ENCODE peak calls at places on chromosome 4, in ten cellular contexts. S, R, N, O, J, T, C, L, K and H are unnamed samples.

GRCh38 chr4:74794341-74794801 is at the start of gene BTC:
- DNase-seq in S (no peak), R (no peak), N (no peak), O (no peak), J (no peak), T (peak), C (no peak), L (peak), K (no peak), H (no peak)

GRCh38 chr4:44145868-44146267 is 302.7 kb downstream of the KCTD8 start:
- DNase-seq in S (no peak), R (no peak), N (peak), O (peak), J (no peak), T (no peak), C (no peak), L (no peak), K (no peak), H (no peak)

GRCh38 chr4:99028187-99028586 is 32.7 kb downstream of the METAP1 start:
- DNase-seq in S (no peak), R (no peak), N (peak), O (no peak), J (no peak), T (no peak), C (no peak), L (no peak), K (no peak), H (no peak)

GRCh38 chr4:33060873-33061542 is 2340.8 kb downstream of the PCDH7 start:
- DNase-seq in S (peak), R (peak), N (peak), O (peak), J (peak), T (no peak), C (no peak), L (peak), K (no peak), H (no peak)

GRCh38 chr4:153228512-153229145 is 24.4 kb downstream of the TRIM2 start:
- DNase-seq in S (no peak), R (no peak), N (no peak), O (no peak), J (no peak), T (no peak), C (no peak), L (no peak), K (no peak), H (no peak)

GRCh38 chr4:5568931-5569330 is 139.4 kb downstream of the EVC2 start:
- DNase-seq in S (no peak), R (no peak), N (no peak), O (no peak), J (no peak), T (no peak), C (no peak), L (no peak), K (no peak), H (no peak)

GRCh38 chr4:123671633-123672404 is 275.2 kb downstream of the SPRY1 start:
- DNase-seq in S (no peak), R (no peak), N (no peak), O (no peak), J (no peak), T (peak), C (no peak), L (no peak), K (no peak), H (no peak)

GRCh38 chr4:73348185-73348584 is 55.9 kb upstream of the ALB start:
- DNase-seq in S (no peak), R (no peak), N (no peak), O (no peak), J (no peak), T (no peak), C (no peak), L (no peak), K (no peak), H (no peak)

GRCh38 chr4:83599183-83599582 is 63.3 kb downstream of the GPAT3 start:
- DNase-seq in S (peak), R (peak), N (peak), O (peak), J (no peak), T (no peak), C (no peak), L (no peak), K (no peak), H (no peak)

GRCh38 chr4:127250577-127250976 is 382.2 kb upstream of the INTU start:
- DNase-seq in S (no peak), R (no peak), N (no peak), O (no peak), J (no peak), T (no peak), C (no peak), L (no peak), K (no peak), H (peak)

GRCh38 chr4:66178901-66179300 is 508.6 kb upstream of the EPHA5 start:
- DNase-seq in S (no peak), R (no peak), N (no peak), O (peak), J (no peak), T (no peak), C (no peak), L (no peak), K (no peak), H (no peak)

GRCh38 chr4:10783351-10783750 is 98.8 kb upstream of the CLNK start:
- DNase-seq in S (no peak), R (peak), N (peak), O (peak), J (no peak), T (no peak), C (no peak), L (no peak), K (no peak), H (no peak)

GRCh38 chr4:139619644-139620043 is 46.0 kb upstream of the MGST2 start:
- DNase-seq in S (peak), R (no peak), N (no peak), O (peak), J (no peak), T (no peak), C (no peak), L (no peak), K (no peak), H (no peak)

GRCh38 chr4:84492737-84493091 is 6.4 kb downstream of the NKX6-1 start:
- DNase-seq in S (no peak), R (no peak), N (no peak), O (no peak), J (no peak), T (no peak), C (no peak), L (no peak), K (no peak), H (no peak)

GRCh38 chr4:176817222-176817621 is 24.5 kb upstream of the VEGFC start:
- DNase-seq in S (no peak), R (no peak), N (no peak), O (no peak), J (no peak), T (no peak), C (no peak), L (no peak), K (no peak), H (no peak)

GRCh38 chr4:87679449-87680169 is 29.5 kb downstream of the DMP1 start:
- DNase-seq in S (peak), R (peak), N (peak), O (peak), J (peak), T (peak), C (no peak), L (peak), K (peak), H (no peak)

GRCh38 chr4:88308587-88308986 is 24.2 kb upstream of the PPM1K start:
- DNase-seq in S (no peak), R (no peak), N (no peak), O (no peak), J (no peak), T (no peak), C (no peak), L (no peak), K (no peak), H (no peak)

GRCh38 chr4:6731301-6731641 is 15.3 kb downstream of the BLOC1S4 start:
- DNase-seq in S (no peak), R (no peak), N (no peak), O (no peak), J (no peak), T (no peak), C (no peak), L (no peak), K (no peak), H (no peak)

GRCh38 chr4:78775278-78776030 is 696 bp upstream of the BMP2K start:
- DNase-seq in S (peak), R (no peak), N (peak), O (peak), J (peak), T (peak), C (peak), L (peak), K (peak), H (no peak)

GRCh38 chr4:174225247-174226054 is 58.0 kb downstream of the FBXO8 start:
- DNase-seq in S (no peak), R (no peak), N (no peak), O (no peak), J (no peak), T (no peak), C (no peak), L (no peak), K (no peak), H (no peak)

GRCh38 chr4:37157403-37158167 is 87.0 kb upstream of the NWD2 start:
- DNase-seq in S (peak), R (no peak), N (no peak), O (no peak), J (no peak), T (no peak), C (no peak), L (no peak), K (no peak), H (no peak)

GRCh38 chr4:66430856-66431255 is 760.6 kb upstream of the EPHA5 start:
- DNase-seq in S (no peak), R (no peak), N (peak), O (peak), J (no peak), T (no peak), C (no peak), L (no peak), K (no peak), H (no peak)

GRCh38 chr4:105272002-105272401 is 125.3 kb downstream of the TET2 start:
- DNase-seq in S (no peak), R (no peak), N (no peak), O (no peak), J (no peak), T (no peak), C (no peak), L (no peak), K (no peak), H (no peak)

GRCh38 chr4:1055721-1056590 is 44.5 kb downstream of the FGFRL1 start:
- DNase-seq in S (no peak), R (no peak), N (peak), O (no peak), J (no peak), T (peak), C (no peak), L (peak), K (peak), H (no peak)

GRCh38 chr4:165079476-165079875 is 25.8 kb downstream of the TRIM75 start:
- DNase-seq in S (peak), R (no peak), N (peak), O (peak), J (peak), T (no peak), C (no peak), L (no peak), K (no peak), H (no peak)

GRCh38 chr4:164700471-164700870 is 53.5 kb upstream of the SMIM31 start:
- DNase-seq in S (peak), R (no peak), N (no peak), O (no peak), J (peak), T (no peak), C (no peak), L (no peak), K (no peak), H (no peak)

GRCh38 chr4:53852343-53852742 is 212.1 kb downstream of the CHIC2 start:
- DNase-seq in S (no peak), R (no peak), N (peak), O (peak), J (no peak), T (no peak), C (no peak), L (no peak), K (no peak), H (no peak)

GRCh38 chr4:20764353-20764752 is 64.1 kb downstream of the PACRGL start:
- DNase-seq in S (no peak), R (no peak), N (peak), O (peak), J (no peak), T (no peak), C (no peak), L (no peak), K (no peak), H (no peak)